ENCODE peak calls at places on chromosomes 7 and 10, in five cellular contexts. One of them, this sample, is unnamed.

GRCh38 chr10:12483996-12484944 is 134.9 kb downstream of the CAMK1D start:
- DNase-seq in suprapubic skin: no peak
- DNase-seq in A549: no peak
- DNase-seq in body of pancreas: no peak
- DNase-seq in transverse colon: no peak
- DNase-seq in this sample: no peak

GRCh38 chr10:3527144-3527543 is 257.9 kb downstream of the KLF6 start:
- DNase-seq in suprapubic skin: no peak
- DNase-seq in A549: no peak
- DNase-seq in body of pancreas: no peak
- DNase-seq in transverse colon: no peak
- DNase-seq in this sample: no peak

GRCh38 chr10:98433881-98434732 is 12.6 kb downstream of the HPS1 start:
- DNase-seq in suprapubic skin: no peak
- DNase-seq in A549: no peak
- DNase-seq in body of pancreas: no peak
- DNase-seq in transverse colon: no peak
- DNase-seq in this sample: peak

GRCh38 chr10:91799580-91799975 is 1.4 kb downstream of the TNKS2 start:
- DNase-seq in suprapubic skin: no peak
- DNase-seq in A549: no peak
- DNase-seq in body of pancreas: no peak
- DNase-seq in transverse colon: no peak
- DNase-seq in this sample: peak

GRCh38 chr7:5231811-5232484 is 41.9 kb downstream of the WIPI2 start:
- DNase-seq in suprapubic skin: no peak
- DNase-seq in A549: no peak
- DNase-seq in body of pancreas: no peak
- DNase-seq in transverse colon: peak
- DNase-seq in this sample: no peak

GRCh38 chr10:32207544-32207943 is 139.4 kb downstream of the EPC1 start:
- DNase-seq in suprapubic skin: no peak
- DNase-seq in A549: peak
- DNase-seq in body of pancreas: peak
- DNase-seq in transverse colon: peak
- DNase-seq in this sample: peak

GRCh38 chr7:80997841-80998240 is 79.0 kb upstream of the SEMA3C start:
- DNase-seq in suprapubic skin: no peak
- DNase-seq in A549: no peak
- DNase-seq in body of pancreas: no peak
- DNase-seq in transverse colon: no peak
- DNase-seq in this sample: no peak

GRCh38 chr7:12814107-12814506 is 126.7 kb downstream of the ARL4A start:
- DNase-seq in suprapubic skin: no peak
- DNase-seq in A549: no peak
- DNase-seq in body of pancreas: no peak
- DNase-seq in transverse colon: no peak
- DNase-seq in this sample: no peak

GRCh38 chr7:80443336-80443735 is 68.5 kb downstream of the GNAT3 start:
- DNase-seq in suprapubic skin: no peak
- DNase-seq in A549: no peak
- DNase-seq in body of pancreas: no peak
- DNase-seq in transverse colon: no peak
- DNase-seq in this sample: no peak

GRCh38 chr7:85130702-85131101 is 56.2 kb downstream of the SEMA3D start:
- DNase-seq in suprapubic skin: no peak
- DNase-seq in A549: no peak
- DNase-seq in body of pancreas: peak
- DNase-seq in transverse colon: no peak
- DNase-seq in this sample: no peak

GRCh38 chr7:85133560-85133959 is 53.3 kb downstream of the SEMA3D start:
- DNase-seq in suprapubic skin: no peak
- DNase-seq in A549: no peak
- DNase-seq in body of pancreas: no peak
- DNase-seq in transverse colon: no peak
- DNase-seq in this sample: no peak

GRCh38 chr7:85135931-85136330 is 50.9 kb downstream of the SEMA3D start:
- DNase-seq in suprapubic skin: no peak
- DNase-seq in A549: no peak
- DNase-seq in body of pancreas: no peak
- DNase-seq in transverse colon: no peak
- DNase-seq in this sample: no peak
- TF ChIP-seq POLR2A in suprapubic skin: no peak
- TF ChIP-seq POLR2A in A549: no peak
- TF ChIP-seq POLR2A in body of pancreas: no peak
- TF ChIP-seq POLR2A in transverse colon: no peak
- TF ChIP-seq POLR2A in this sample: no peak

DNA sequence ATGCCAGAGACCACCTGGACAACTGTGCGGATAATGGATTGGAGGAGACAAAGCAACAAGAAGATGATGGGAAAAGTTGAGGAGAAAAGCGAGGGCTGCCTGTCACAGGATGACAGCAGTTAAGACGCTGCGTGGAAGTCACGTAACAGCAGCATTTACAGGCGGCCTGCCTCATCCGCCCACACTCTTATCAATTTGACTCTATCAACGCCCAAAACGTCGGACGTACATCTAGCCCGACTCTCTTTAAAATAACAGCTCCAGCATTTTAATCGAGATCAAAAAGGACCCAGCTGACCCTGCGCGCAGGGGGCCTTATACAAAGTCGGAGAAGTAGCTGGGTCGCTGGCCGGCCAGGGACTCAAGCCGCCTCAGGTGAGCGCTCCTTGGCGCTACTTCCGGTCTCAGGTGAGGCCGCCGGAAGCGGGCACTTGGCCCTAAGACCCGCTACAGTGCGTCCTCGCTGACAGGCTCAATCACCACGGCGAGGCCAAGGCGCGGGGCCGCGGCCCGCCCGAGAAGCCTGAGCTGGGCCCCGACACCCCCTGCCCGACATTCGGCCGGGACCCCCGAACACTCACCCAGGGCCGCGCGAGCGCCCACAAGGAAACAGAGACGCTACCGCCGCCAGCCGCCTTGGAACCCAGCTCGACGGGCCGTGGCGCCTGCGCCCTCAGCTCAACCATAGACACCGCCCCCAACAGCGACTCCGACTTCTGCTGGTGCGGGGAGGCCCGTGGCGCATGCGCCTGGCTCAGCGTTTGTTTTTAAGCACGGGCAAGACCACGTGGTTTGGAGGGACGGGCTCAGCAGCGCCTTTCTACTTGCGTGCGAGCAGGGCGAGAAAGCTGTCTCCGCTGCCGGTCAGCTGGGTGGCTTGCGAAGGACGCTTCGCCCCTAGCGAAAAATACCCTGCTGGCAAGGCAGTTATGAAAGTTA is at the start of gene ERCC6:
- DNase-seq in suprapubic skin: peak
- DNase-seq in A549: peak
- DNase-seq in body of pancreas: peak
- DNase-seq in transverse colon: peak
- DNase-seq in this sample: peak
- TF ChIP-seq POLR2A in suprapubic skin: no peak
- TF ChIP-seq POLR2A in A549: peak
- TF ChIP-seq POLR2A in body of pancreas: peak
- TF ChIP-seq POLR2A in transverse colon: peak
- TF ChIP-seq POLR2A in this sample: peak

GRCh38 chr10:110077436-110078120 is 69.8 kb downstream of the ADD3 start:
- DNase-seq in suprapubic skin: no peak
- DNase-seq in A549: no peak
- DNase-seq in body of pancreas: no peak
- DNase-seq in transverse colon: no peak
- DNase-seq in this sample: no peak

GRCh38 chr10:110074986-110075664 is 67.3 kb downstream of the ADD3 start:
- DNase-seq in suprapubic skin: no peak
- DNase-seq in A549: no peak
- DNase-seq in body of pancreas: no peak
- DNase-seq in transverse colon: no peak
- DNase-seq in this sample: no peak

GRCh38 chr10:110075726-110076125 is 67.9 kb downstream of the ADD3 start:
- DNase-seq in suprapubic skin: no peak
- DNase-seq in A549: no peak
- DNase-seq in body of pancreas: no peak
- DNase-seq in transverse colon: no peak
- DNase-seq in this sample: no peak

GRCh38 chr10:110076559-110077318 is 69.0 kb downstream of the ADD3 start:
- DNase-seq in suprapubic skin: no peak
- DNase-seq in A549: peak
- DNase-seq in body of pancreas: peak
- DNase-seq in transverse colon: peak
- DNase-seq in this sample: no peak

GRCh38 chr10:110074298-110074697 is 66.5 kb downstream of the ADD3 start:
- DNase-seq in suprapubic skin: no peak
- DNase-seq in A549: no peak
- DNase-seq in body of pancreas: no peak
- DNase-seq in transverse colon: no peak
- DNase-seq in this sample: no peak
- TF ChIP-seq POLR2A in suprapubic skin: no peak
- TF ChIP-seq POLR2A in A549: no peak
- TF ChIP-seq POLR2A in body of pancreas: no peak
- TF ChIP-seq POLR2A in transverse colon: no peak
- TF ChIP-seq POLR2A in this sample: no peak

GRCh38 chr7:23373151-23374004 is 74.2 kb downstream of the MALSU1 start:
- DNase-seq in suprapubic skin: no peak
- DNase-seq in A549: no peak
- DNase-seq in body of pancreas: no peak
- DNase-seq in transverse colon: no peak
- DNase-seq in this sample: no peak
- TF ChIP-seq POLR2A in suprapubic skin: no peak
- TF ChIP-seq POLR2A in A549: no peak
- TF ChIP-seq POLR2A in body of pancreas: no peak
- TF ChIP-seq POLR2A in transverse colon: no peak
- TF ChIP-seq POLR2A in this sample: no peak

GRCh38 chr10:131640045-131640644 is 260.7 kb upstream of the PPP2R2D start:
- DNase-seq in suprapubic skin: no peak
- DNase-seq in A549: no peak
- DNase-seq in body of pancreas: no peak
- DNase-seq in transverse colon: no peak
- DNase-seq in this sample: no peak

GRCh38 chr10:131636841-131637724 is 263.7 kb upstream of the PPP2R2D start:
- DNase-seq in suprapubic skin: no peak
- DNase-seq in A549: no peak
- DNase-seq in body of pancreas: no peak
- DNase-seq in transverse colon: no peak
- DNase-seq in this sample: no peak

GRCh38 chr10:131638049-131638448 is 262.8 kb upstream of the PPP2R2D start:
- DNase-seq in suprapubic skin: no peak
- DNase-seq in A549: no peak
- DNase-seq in body of pancreas: no peak
- DNase-seq in transverse colon: no peak
- DNase-seq in this sample: no peak

GRCh38 chr10:131641231-131641630 is 259.6 kb upstream of the PPP2R2D start:
- DNase-seq in suprapubic skin: no peak
- DNase-seq in A549: no peak
- DNase-seq in body of pancreas: no peak
- DNase-seq in transverse colon: no peak
- DNase-seq in this sample: no peak

GRCh38 chr10:131638481-131639278 is 262.1 kb upstream of the PPP2R2D start:
- DNase-seq in suprapubic skin: no peak
- DNase-seq in A549: no peak
- DNase-seq in body of pancreas: no peak
- DNase-seq in transverse colon: no peak
- DNase-seq in this sample: no peak
- TF ChIP-seq POLR2A in suprapubic skin: no peak
- TF ChIP-seq POLR2A in A549: no peak
- TF ChIP-seq POLR2A in body of pancreas: no peak
- TF ChIP-seq POLR2A in transverse colon: no peak
- TF ChIP-seq POLR2A in this sample: no peak

DNA sequence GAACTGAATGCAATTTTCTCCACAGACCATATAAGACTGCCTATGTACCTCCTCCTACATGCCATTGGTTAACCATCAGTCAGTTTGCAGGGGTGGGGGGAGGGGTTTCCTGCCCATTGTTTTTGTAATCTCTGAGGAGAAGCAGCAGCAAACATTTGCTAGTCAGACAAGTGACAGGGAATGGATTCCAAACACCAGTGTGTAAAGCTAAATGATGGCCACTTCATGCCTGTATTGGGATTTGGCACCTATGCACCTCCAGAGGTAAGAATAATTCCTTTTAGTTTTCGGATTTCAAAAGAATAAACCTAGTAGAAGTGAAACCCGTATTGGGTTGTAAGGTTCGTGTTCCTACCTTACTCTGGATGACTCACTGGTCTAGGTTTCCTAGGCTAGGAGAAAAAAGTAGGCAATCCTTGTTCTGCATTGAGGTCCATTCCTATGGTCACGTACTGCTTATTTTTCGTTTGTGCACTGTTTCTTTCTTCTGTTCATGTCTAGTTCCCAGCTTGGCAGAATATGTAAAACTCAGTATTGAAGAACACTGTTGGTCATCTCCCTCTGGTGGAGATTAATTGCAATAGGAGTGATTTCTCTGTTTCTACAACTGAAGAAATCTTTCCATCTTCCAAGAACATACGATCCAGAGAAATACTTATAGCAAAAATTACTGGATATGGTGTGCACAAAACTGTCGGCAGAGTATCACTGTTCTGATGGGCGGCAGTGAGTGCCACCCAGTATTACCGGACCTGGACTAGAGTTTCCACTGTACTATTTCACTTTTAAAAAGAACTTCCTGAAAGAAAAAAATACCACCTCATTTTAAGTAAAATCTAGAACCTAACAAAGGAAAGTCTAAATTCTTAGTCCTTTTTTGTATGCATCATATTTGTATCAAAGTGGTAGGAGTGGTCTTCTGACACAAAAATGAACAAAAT is at the start of gene AKR1C3:
- DNase-seq in suprapubic skin: no peak
- DNase-seq in A549: peak
- DNase-seq in body of pancreas: no peak
- DNase-seq in transverse colon: no peak
- DNase-seq in this sample: no peak
- TF ChIP-seq POLR2A in suprapubic skin: no peak
- TF ChIP-seq POLR2A in A549: peak
- TF ChIP-seq POLR2A in body of pancreas: peak
- TF ChIP-seq POLR2A in transverse colon: peak
- TF ChIP-seq POLR2A in this sample: no peak

GRCh38 chr7:30594540-30595460 is at the start of gene GARS1:
- DNase-seq in suprapubic skin: peak
- DNase-seq in A549: peak
- DNase-seq in body of pancreas: peak
- DNase-seq in transverse colon: peak
- DNase-seq in this sample: peak
- TF ChIP-seq POLR2A in suprapubic skin: peak
- TF ChIP-seq POLR2A in A549: peak
- TF ChIP-seq POLR2A in body of pancreas: peak
- TF ChIP-seq POLR2A in transverse colon: peak
- TF ChIP-seq POLR2A in this sample: peak

This sample was measured in H54.